ENCODE peak calls at places on chromosomes 3 and 15, in ten cellular contexts. J is NCI-H1105 treated with DMSO at 0.1 percent for 48 hours; B is A172; G is stimulated activated CD8-positive, alpha-beta memory T cell treated with anti-CD3 and anti-CD28 coated beads, Interleukin-15, amount 100 ng/mL, for 24 hours; Z is testis; T is WERI-Rb-1; V is activated naive CD4-positive, alpha-beta T cell; K is effector CD4-positive, alpha-beta T cell; D is iPS-NIHi11; L is AG09309. X is an unnamed sample.

GRCh38 chr3:111706527-111706926 is 111.4 kb upstream of the ZBED2 start:
- DNase-seq in J (no peak), B (no peak), G (no peak), Z (no peak), T (no peak), V (no peak), K (no peak), D (no peak), L (no peak), X (no peak)

GRCh38 chr3:73549071-73549600 is 75.6 kb downstream of the PDZRN3 start:
- DNase-seq in J (no peak), B (no peak), G (no peak), Z (no peak), T (no peak), V (no peak), K (no peak), D (no peak), L (no peak), X (no peak)

GRCh38 chr3:86056962-86057361 is 934.0 kb downstream of the VGLL3 start:
- DNase-seq in J (no peak), B (no peak), G (no peak), Z (no peak), T (no peak), V (no peak), K (no peak), D (no peak), L (no peak), X (no peak)

GRCh38 chr15:85976986-85977385 is 102.7 kb upstream of the AGBL1 start:
- DNase-seq in J (no peak), B (peak), G (no peak), Z (no peak), T (no peak), V (no peak), K (no peak), D (no peak), L (no peak), X (no peak)

GRCh38 chr3:137792633-137793271 is 28.6 kb downstream of the SOX14 start:
- DNase-seq in J (peak), B (peak), G (no peak), Z (peak), T (no peak), V (no peak), K (no peak), D (peak), L (no peak), X (no peak)

GRCh38 chr3:80696280-80696679 is 928.5 kb upstream of the ROBO1 start:
- DNase-seq in J (peak), B (no peak), G (no peak), Z (no peak), T (no peak), V (no peak), K (no peak), D (peak), L (no peak), X (no peak)

GRCh38 chr3:164806188-164806587 is 272.1 kb downstream of the SI start:
- DNase-seq in J (no peak), B (no peak), G (no peak), Z (no peak), T (peak), V (no peak), K (no peak), D (no peak), L (no peak), X (no peak)

GRCh38 chr3:179852117-179852886 is 184.4 kb downstream of the PEX5L start:
- DNase-seq in J (no peak), B (peak), G (no peak), Z (no peak), T (no peak), V (no peak), K (no peak), D (peak), L (peak), X (no peak)

GRCh38 chr15:41513282-41514227 is at the start of gene LTK:
- DNase-seq in J (no peak), B (peak), G (no peak), Z (peak), T (peak), V (no peak), K (no peak), D (peak), L (no peak), X (no peak)

GRCh38 chr3:31369637-31370036 is 163.1 kb upstream of the STT3B start:
- DNase-seq in J (no peak), B (no peak), G (no peak), Z (no peak), T (no peak), V (no peak), K (no peak), D (no peak), L (no peak), X (no peak)

GRCh38 chr3:115975353-115975752 is 352.0 kb downstream of the GAP43 start:
- DNase-seq in J (peak), B (peak), G (no peak), Z (no peak), T (no peak), V (no peak), K (no peak), D (no peak), L (peak), X (no peak)

GRCh38 chr15:33074942-33075341 is 119.6 kb downstream of the FMN1 start:
- DNase-seq in J (no peak), B (no peak), G (no peak), Z (no peak), T (no peak), V (no peak), K (no peak), D (no peak), L (no peak), X (no peak)

GRCh38 chr3:102125197-102125993 is 276.1 kb downstream of the NFKBIZ start:
- DNase-seq in J (no peak), B (no peak), G (no peak), Z (no peak), T (no peak), V (no peak), K (no peak), D (no peak), L (no peak), X (no peak)

GRCh38 chr3:38646062-38646461 is 3.4 kb downstream of the SCN5A start:
- DNase-seq in J (no peak), B (no peak), G (no peak), Z (no peak), T (no peak), V (no peak), K (no peak), D (no peak), L (no peak), X (no peak)

GRCh38 chr15:69590932-69591524 is 138.4 kb downstream of the RPLP1 start:
- DNase-seq in J (no peak), B (no peak), G (no peak), Z (no peak), T (no peak), V (no peak), K (no peak), D (no peak), L (no peak), X (no peak)

X was measured in CD8-positive, alpha-beta T cell.